ENCODE peak calls at places on chromosomes 6 and 20, in four cellular contexts. One of them, this sample, is unnamed.

GRCh38 chr20:35617397-35618031 is 1.9 kb downstream of the SPAG4 start:
- DNase-seq in AG10803: peak
- DNase-seq in cardiac muscle cell: peak
- DNase-seq in thyroid gland: peak
- DNase-seq in this sample: no peak

GRCh38 chr6:134169881-134170486 is 117.6 kb upstream of the SLC2A12 start:
- DNase-seq in AG10803: peak
- DNase-seq in cardiac muscle cell: no peak
- DNase-seq in thyroid gland: no peak
- DNase-seq in this sample: no peak

GRCh38 chr20:45362804-45363610 is at the start of gene SYS1:
- DNase-seq in AG10803: peak
- DNase-seq in cardiac muscle cell: peak
- DNase-seq in thyroid gland: peak
- DNase-seq in this sample: peak

GRCh38 chr6:30590509-30590908 is 19.3 kb downstream of the ABCF1 start:
- DNase-seq in AG10803: no peak
- DNase-seq in cardiac muscle cell: no peak
- DNase-seq in thyroid gland: no peak
- DNase-seq in this sample: no peak

GRCh38 chr6:50853924-50854323 is 35.3 kb downstream of the TFAP2B start:
- DNase-seq in AG10803: no peak
- DNase-seq in cardiac muscle cell: no peak
- DNase-seq in thyroid gland: no peak
- DNase-seq in this sample: no peak

GRCh38 chr20:3304456-3304855 is 65.5 kb upstream of the SLC4A11 start:
- DNase-seq in AG10803: no peak
- DNase-seq in cardiac muscle cell: no peak
- DNase-seq in thyroid gland: no peak
- DNase-seq in this sample: no peak

GRCh38 chr20:39935921-39936320 is 753.1 kb downstream of the MAFB start:
- DNase-seq in AG10803: peak
- DNase-seq in cardiac muscle cell: no peak
- DNase-seq in thyroid gland: no peak
- DNase-seq in this sample: no peak

GRCh38 chr20:52749020-52749419 is 223.1 kb upstream of the TSHZ2 start:
- DNase-seq in AG10803: peak
- DNase-seq in cardiac muscle cell: no peak
- DNase-seq in thyroid gland: no peak
- DNase-seq in this sample: no peak

GRCh38 chr6:117538615-117539014 is 56.1 kb downstream of the DCBLD1 start:
- DNase-seq in AG10803: no peak
- DNase-seq in cardiac muscle cell: no peak
- DNase-seq in thyroid gland: no peak
- DNase-seq in this sample: no peak

GRCh38 chr20:12053348-12053747 is 135.7 kb downstream of the BTBD3 start:
- DNase-seq in AG10803: peak
- DNase-seq in cardiac muscle cell: peak
- DNase-seq in thyroid gland: no peak
- DNase-seq in this sample: no peak

GRCh38 chr6:124885171-124885570 is 77.1 kb upstream of the RNF217 start:
- DNase-seq in AG10803: no peak
- DNase-seq in cardiac muscle cell: no peak
- DNase-seq in thyroid gland: no peak
- DNase-seq in this sample: no peak

GRCh38 chr6:44738652-44739141 is 351.2 kb downstream of the CDC5L start:
- DNase-seq in AG10803: peak
- DNase-seq in cardiac muscle cell: peak
- DNase-seq in thyroid gland: no peak
- DNase-seq in this sample: no peak

GRCh38 chr6:25232478-25232877 is 46.7 kb upstream of the CARMIL1 start:
- DNase-seq in AG10803: peak
- DNase-seq in cardiac muscle cell: no peak
- DNase-seq in thyroid gland: no peak
- DNase-seq in this sample: no peak

GRCh38 chr6:167797079-167797870 is 29.4 kb upstream of the AFDN start:
- DNase-seq in AG10803: no peak
- DNase-seq in cardiac muscle cell: no peak
- DNase-seq in thyroid gland: no peak
- DNase-seq in this sample: no peak

GRCh38 chr6:108560463-108561308 is at the start of gene FOXO3:
- DNase-seq in AG10803: peak
- DNase-seq in cardiac muscle cell: peak
- DNase-seq in thyroid gland: peak
- DNase-seq in this sample: peak

GRCh38 chr20:11891827-11892521 is 25.7 kb upstream of the BTBD3 start:
- DNase-seq in AG10803: peak
- DNase-seq in cardiac muscle cell: peak
- DNase-seq in thyroid gland: peak
- DNase-seq in this sample: peak

GRCh38 chr6:48111575-48111974 is 578 bp upstream of the PTCHD4 start:
- DNase-seq in AG10803: no peak
- DNase-seq in cardiac muscle cell: no peak
- DNase-seq in thyroid gland: no peak
- DNase-seq in this sample: no peak

GRCh38 chr20:62576815-62577214 is 65.5 kb upstream of the SLCO4A1 start:
- DNase-seq in AG10803: peak
- DNase-seq in cardiac muscle cell: peak
- DNase-seq in thyroid gland: no peak
- DNase-seq in this sample: peak

GRCh38 chr6:133093957-133094356 is 147.2 kb upstream of the EYA4 start:
- DNase-seq in AG10803: no peak
- DNase-seq in cardiac muscle cell: no peak
- DNase-seq in thyroid gland: no peak
- DNase-seq in this sample: no peak

GRCh38 chr20:9838378-9839295 is at the start of gene PAK5:
- DNase-seq in AG10803: peak
- DNase-seq in cardiac muscle cell: peak
- DNase-seq in thyroid gland: peak
- DNase-seq in this sample: peak

GRCh38 chr6:11918739-11919605 is 93.1 kb upstream of the HIVEP1 start:
- DNase-seq in AG10803: no peak
- DNase-seq in cardiac muscle cell: no peak
- DNase-seq in thyroid gland: no peak
- DNase-seq in this sample: no peak

GRCh38 chr6:32370510-32370909 is 1.2 kb downstream of the TSBP1 start:
- DNase-seq in AG10803: peak
- DNase-seq in cardiac muscle cell: no peak
- DNase-seq in thyroid gland: no peak
- DNase-seq in this sample: no peak

GRCh38 chr6:87407531-87407895 is 259 bp upstream of the CFAP206 start:
- DNase-seq in AG10803: peak
- DNase-seq in cardiac muscle cell: no peak
- DNase-seq in thyroid gland: no peak
- DNase-seq in this sample: no peak

GRCh38 chr6:154232013-154232920 is 124.3 kb downstream of the IPCEF1 start:
- DNase-seq in AG10803: no peak
- DNase-seq in cardiac muscle cell: no peak
- DNase-seq in thyroid gland: no peak
- DNase-seq in this sample: no peak

GRCh38 chr6:154241570-154241969 is 115.0 kb downstream of the IPCEF1 start:
- DNase-seq in AG10803: no peak
- DNase-seq in cardiac muscle cell: peak
- DNase-seq in thyroid gland: no peak
- DNase-seq in this sample: no peak

GRCh38 chr6:154234019-154234772 is 122.4 kb downstream of the IPCEF1 start:
- DNase-seq in AG10803: no peak
- DNase-seq in cardiac muscle cell: no peak
- DNase-seq in thyroid gland: no peak
- DNase-seq in this sample: no peak

GRCh38 chr6:154239392-154239791 is 117.2 kb downstream of the IPCEF1 start:
- DNase-seq in AG10803: no peak
- DNase-seq in cardiac muscle cell: no peak
- DNase-seq in thyroid gland: no peak
- DNase-seq in this sample: no peak

GRCh38 chr6:154236646-154237236 is 119.9 kb downstream of the IPCEF1 start:
- DNase-seq in AG10803: no peak
- DNase-seq in cardiac muscle cell: no peak
- DNase-seq in thyroid gland: no peak
- DNase-seq in this sample: no peak
- TF ChIP-seq CTCF in AG10803: no peak
- TF ChIP-seq CTCF in cardiac muscle cell: no peak
- TF ChIP-seq CTCF in thyroid gland: no peak
- TF ChIP-seq CTCF in this sample: no peak

DNA sequence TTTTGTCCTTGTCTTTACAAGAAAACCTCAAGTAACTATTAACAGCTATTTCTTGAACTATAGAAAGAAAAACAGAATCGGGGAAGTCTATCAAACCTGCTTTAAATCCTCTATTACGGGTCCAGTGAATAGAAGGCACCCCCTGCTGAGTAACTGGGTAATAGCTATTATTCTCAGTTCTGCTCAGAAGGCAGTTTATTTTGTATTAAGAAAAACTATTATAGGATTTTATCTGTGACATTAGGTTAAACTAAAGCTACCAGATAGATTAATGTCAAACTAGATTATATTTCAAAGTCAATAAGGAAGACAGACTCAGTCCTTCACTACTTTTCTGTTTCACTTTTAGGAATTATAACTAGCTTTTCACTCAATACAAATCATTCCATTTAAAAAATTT is 93.7 kb downstream of the DST start:
- DNase-seq in AG10803: no peak
- DNase-seq in cardiac muscle cell: no peak
- DNase-seq in thyroid gland: no peak
- DNase-seq in this sample: no peak
- TF ChIP-seq CTCF in AG10803: peak
- TF ChIP-seq CTCF in cardiac muscle cell: peak
- TF ChIP-seq CTCF in thyroid gland: no peak
- TF ChIP-seq CTCF in this sample: no peak

GRCh38 chr6:137659871-137660270 is 165.7 kb upstream of the OLIG3 start:
- DNase-seq in AG10803: no peak
- DNase-seq in cardiac muscle cell: no peak
- DNase-seq in thyroid gland: no peak
- DNase-seq in this sample: no peak

GRCh38 chr6:137664183-137664582 is 170.0 kb upstream of the OLIG3 start:
- DNase-seq in AG10803: no peak
- DNase-seq in cardiac muscle cell: no peak
- DNase-seq in thyroid gland: no peak
- DNase-seq in this sample: no peak

GRCh38 chr6:137665342-137665741 is 171.1 kb upstream of the OLIG3 start:
- DNase-seq in AG10803: no peak
- DNase-seq in cardiac muscle cell: no peak
- DNase-seq in thyroid gland: no peak
- DNase-seq in this sample: no peak

GRCh38 chr6:137660296-137660731 is 166.1 kb upstream of the OLIG3 start:
- DNase-seq in AG10803: no peak
- DNase-seq in cardiac muscle cell: no peak
- DNase-seq in thyroid gland: no peak
- DNase-seq in this sample: no peak

GRCh38 chr6:137661601-137662000 is 167.4 kb upstream of the OLIG3 start:
- DNase-seq in AG10803: peak
- DNase-seq in cardiac muscle cell: no peak
- DNase-seq in thyroid gland: peak
- DNase-seq in this sample: no peak
- TF ChIP-seq CTCF in AG10803: peak
- TF ChIP-seq CTCF in cardiac muscle cell: peak
- TF ChIP-seq CTCF in thyroid gland: no peak
- TF ChIP-seq CTCF in this sample: no peak

GRCh38 chr6:79269877-79270276 is 35.4 kb upstream of the HMGN3 start:
- DNase-seq in AG10803: peak
- DNase-seq in cardiac muscle cell: no peak
- DNase-seq in thyroid gland: no peak
- DNase-seq in this sample: no peak
- TF ChIP-seq CTCF in AG10803: no peak
- TF ChIP-seq CTCF in cardiac muscle cell: no peak
- TF ChIP-seq CTCF in thyroid gland: no peak
- TF ChIP-seq CTCF in this sample: no peak